ENCODE peak calls at places on chromosomes 7 and 10, in ten cellular contexts. H is anterior cingulate cortex; B is B cell; O is ovary; J is Right ventricle myocardium superior; Q is NCI-H1436; U is HS-27A; F is heart left ventricle; K is activated CD4-positive, CD25-positive, alpha-beta regulatory T cell treated with anti-CD3 and anti-CD28 coated beads, Interleukin-2, amount 50 U/mL, for 72 hours; T is NCI-H748 treated with DMSO at 0.1 percent for 48 hours. A is an unnamed sample.

GRCh38 chr10:25761937-25762336 is 172.1 kb upstream of the MYO3A start:
- DNase-seq in J (no peak), F (no peak), K (no peak), U (no peak), O (no peak), T (no peak), H (no peak), Q (no peak), B (no peak), A (no peak)

GRCh38 chr7:32532716-32533115 is 37.4 kb downstream of the AVL9 start:
- DNase-seq in U (no peak), K (no peak), Q (no peak), F (no peak), B (no peak), O (no peak), H (no peak), T (no peak), J (no peak), A (no peak)

GRCh38 chr7:28625446-28625845 is 213.1 kb downstream of the CREB5 start:
- DNase-seq in K (no peak), H (no peak), B (no peak), U (no peak), Q (no peak), O (no peak), F (no peak), T (no peak), J (no peak), A (no peak)

GRCh38 chr10:122461367-122461728 is at the start of gene HTRA1:
- DNase-seq in Q (no peak), H (peak), B (no peak), O (peak), J (peak), F (peak), T (no peak), K (no peak), U (no peak), A (peak)

GRCh38 chr10:131245475-131246059 is 66.0 kb downstream of the TCERG1L start:
- DNase-seq in T (no peak), H (no peak), K (no peak), Q (no peak), B (no peak), O (no peak), U (no peak), J (no peak), F (no peak), A (no peak)

GRCh38 chr10:91983403-91983802 is 59.8 kb downstream of the BTAF1 start:
- DNase-seq in Q (no peak), O (no peak), K (no peak), F (peak), U (no peak), J (no peak), B (no peak), H (no peak), T (no peak), A (no peak)

GRCh38 chr7:12031638-12032037 is 179.5 kb upstream of the TMEM106B start:
- DNase-seq in F (no peak), O (no peak), B (no peak), Q (no peak), H (no peak), K (no peak), J (no peak), U (no peak), T (no peak), A (no peak)

GRCh38 chr10:68604441-68604840 is 44.3 kb downstream of the TET1 start:
- DNase-seq in K (no peak), T (no peak), Q (no peak), O (no peak), F (no peak), B (no peak), H (no peak), J (no peak), U (no peak), A (no peak)

GRCh38 chr10:131096031-131096430 is 215.5 kb downstream of the TCERG1L start:
- DNase-seq in F (no peak), U (no peak), K (no peak), T (no peak), B (no peak), O (no peak), H (no peak), Q (no peak), J (peak), A (no peak)

GRCh38 chr10:43218206-43218950 is 48.5 kb downstream of the RASGEF1A start:
- DNase-seq in Q (no peak), U (no peak), F (no peak), J (peak), K (no peak), O (no peak), B (no peak), H (peak), T (no peak), A (no peak)

GRCh38 chr10:85646312-85646711 is 720.3 kb downstream of the GRID1 start:
- DNase-seq in F (no peak), J (no peak), K (no peak), Q (peak), B (no peak), U (no peak), O (no peak), H (no peak), T (peak), A (peak)

GRCh38 chr10:10462116-10462515 is 555.6 kb upstream of the CELF2 start:
- DNase-seq in Q (no peak), K (no peak), H (no peak), F (no peak), O (no peak), J (no peak), U (no peak), B (no peak), T (peak), A (no peak)

GRCh38 chr10:112389147-112389822 is 15.4 kb downstream of the ACSL5 start:
- DNase-seq in O (no peak), U (no peak), B (no peak), H (no peak), T (no peak), Q (no peak), J (no peak), K (no peak), F (peak), A (no peak)

GRCh38 chr10:79397575-79398303 is 47.7 kb downstream of the ZCCHC24 start:
- DNase-seq in H (no peak), B (no peak), K (no peak), Q (no peak), O (no peak), T (no peak), F (peak), U (no peak), J (peak), A (no peak)

GRCh38 chr7:71290382-71290781 is 158.4 kb downstream of the GALNT17 start:
- DNase-seq in T (no peak), F (peak), J (peak), O (no peak), H (no peak), K (no peak), B (no peak), U (no peak), Q (no peak), A (no peak)

GRCh38 chr7:43834463-43835251 is 34.7 kb downstream of the MRPS24 start:
- DNase-seq in K (peak), U (no peak), F (no peak), O (no peak), T (no peak), J (no peak), H (no peak), B (peak), Q (no peak), A (no peak)

GRCh38 chr10:1531883-1532597 is 205.3 kb downstream of the ADARB2 start:
- DNase-seq in J (no peak), F (no peak), K (no peak), Q (no peak), U (no peak), O (no peak), H (no peak), B (no peak), T (no peak), A (no peak)

GRCh38 chr10:24811906-24812305 is 88.2 kb upstream of the ARHGAP21 start:
- DNase-seq in J (peak), U (no peak), H (peak), F (no peak), T (no peak), Q (no peak), B (no peak), O (no peak), K (no peak), A (peak)

GRCh38 chr10:43287056-43288007 is 20.5 kb upstream of the RASGEF1A start:
- DNase-seq in U (no peak), T (no peak), F (no peak), B (no peak), H (no peak), O (no peak), Q (no peak), J (no peak), K (peak), A (no peak)

GRCh38 chr7:19916011-19916410 is 142.6 kb upstream of the TMEM196 start:
- DNase-seq in U (no peak), K (no peak), B (no peak), Q (no peak), J (no peak), F (no peak), O (no peak), T (no peak), H (no peak), A (no peak)

GRCh38 chr10:75402486-75403143 is 1.1 kb upstream of the ZNF503 start:
- DNase-seq in J (peak), K (no peak), B (peak), O (peak), Q (peak), U (no peak), F (peak), H (no peak), T (peak), A (peak)